ENCODE peak calls at places on chromosome 5, in four cellular contexts. R is astrocyte, F is PC-3, A is SK-N-SH. U is an unnamed sample.

GRCh38 chr5:142931896-142932686 is 161.9 kb downstream of the ARHGAP26 start:
- DNase-seq in R (no peak), F (no peak), A (no peak), U (no peak)

GRCh38 chr5:139492700-139493192 is 10.2 kb upstream of the STING1 start:
- DNase-seq in A (no peak), F (peak; percentile 32), R (peak; percentile 57), U (peak; percentile 66)

GRCh38 chr5:68037541-68037940 is 178.0 kb upstream of the PIK3R1 start:
- DNase-seq in R (no peak), F (no peak), A (no peak), U (peak; percentile 23)

GRCh38 chr5:122341087-122341486 is 29.1 kb downstream of the SNCAIP start:
- DNase-seq in F (no peak), A (no peak), R (no peak), U (no peak)

GRCh38 chr5:93585753-93586385 is 2.8 kb downstream of the NR2F1 start:
- DNase-seq in R (no peak), A (peak; percentile 62), F (no peak), U (peak; percentile 46)

GRCh38 chr5:36894950-36895349 is 18.4 kb downstream of the NIPBL start:
- DNase-seq in F (no peak), R (no peak), A (no peak), U (no peak)

GRCh38 chr5:166083183-166083959 is 2208.1 kb upstream of the WWC1 start:
- DNase-seq in R (no peak), F (no peak), A (no peak), U (no peak)

GRCh38 chr5:180213657-180214207 is 4.7 kb upstream of the RASGEF1C start:
- DNase-seq in A (no peak), F (no peak), R (no peak), U (no peak)

GRCh38 chr5:13780081-13780480 is 164.4 kb downstream of the DNAH5 start:
- DNase-seq in F (no peak), A (no peak), R (no peak), U (no peak)

GRCh38 chr5:64887910-64888309 is 119.2 kb downstream of the CWC27 start:
- DNase-seq in R (no peak), A (no peak), F (no peak), U (no peak)

GRCh38 chr5:78287833-78288232 is 6.7 kb downstream of the AP3B1 start:
- DNase-seq in A (no peak), R (peak; percentile 80), F (peak; percentile 50), U (peak; percentile 89)
- H3K9ac ChIP-seq in A (no peak overlapping the region), R (peak overlapping the region; percentile 11), F (no peak overlapping the region), U (peak overlapping the region; percentile 18)

GRCh38 chr5:150457562-150458240 is 8.2 kb upstream of the RPS14 start:
- DNase-seq in F (no peak), A (no peak), R (no peak), U (no peak)

GRCh38 chr5:150454492-150455229 is 5.1 kb upstream of the RPS14 start:
- DNase-seq in F (no peak), R (no peak), A (no peak), U (no peak)

GRCh38 chr5:150458819-150459557 is 9.4 kb upstream of the RPS14 start:
- DNase-seq in F (peak; percentile 90), A (peak; percentile 93), R (no peak), U (peak; percentile 83)

GRCh38 chr5:150460781-150461180 is 11.2 kb upstream of the RPS14 start:
- DNase-seq in F (no peak), A (no peak), R (no peak), U (no peak)

DNA sequence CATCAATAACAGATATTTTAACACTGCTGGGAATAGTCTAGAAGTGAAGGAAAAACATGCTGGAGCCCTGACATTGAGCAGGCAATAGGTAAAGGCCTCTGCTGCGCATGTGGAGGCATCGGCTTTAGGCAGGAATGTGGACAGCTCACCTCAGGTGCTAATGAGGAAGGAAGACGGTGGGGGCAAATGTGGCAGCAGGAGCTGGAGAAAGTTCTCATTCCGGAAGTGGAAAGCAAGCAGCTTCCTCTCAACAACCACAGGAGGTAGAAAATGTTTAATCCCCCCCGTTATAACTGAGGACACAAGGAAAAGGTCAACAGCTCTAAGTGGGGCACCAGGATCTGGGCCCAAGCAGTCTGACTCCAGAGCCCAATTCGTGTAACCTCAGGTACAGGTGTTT is 7.6 kb upstream of the RPS14 start:
- DNase-seq in F (no peak), R (no peak), A (no peak), U (no peak)
- H3K4me3 ChIP-seq in F (no peak overlapping the region), R (no peak overlapping the region), A (no peak overlapping the region), U (no peak overlapping the region)

DNA sequence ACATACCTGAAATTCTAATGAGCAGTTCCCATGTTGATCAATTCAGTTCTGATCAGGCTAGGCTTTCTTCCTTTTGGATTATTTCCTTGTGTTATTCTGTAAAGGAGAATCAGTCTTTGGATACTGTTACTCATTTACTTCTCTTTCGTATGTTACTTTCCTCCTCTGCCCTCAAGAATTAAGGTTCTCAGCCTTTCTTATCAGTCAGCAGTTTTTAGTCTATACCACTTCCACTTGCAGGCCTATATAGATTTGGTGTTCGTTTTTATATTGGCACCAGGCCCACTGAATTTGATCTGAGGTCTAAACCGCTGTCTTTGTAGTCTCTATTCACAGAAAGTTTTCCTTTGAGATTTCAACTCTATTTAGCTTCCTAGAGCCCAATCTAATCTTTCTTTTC is 62.7 kb downstream of the ERBIN start:
- DNase-seq in F (no peak), A (no peak), R (no peak), U (no peak)
- H3K9ac ChIP-seq in F (no peak overlapping the region), A (no peak overlapping the region), R (no peak overlapping the region), U (no peak overlapping the region)

DNA sequence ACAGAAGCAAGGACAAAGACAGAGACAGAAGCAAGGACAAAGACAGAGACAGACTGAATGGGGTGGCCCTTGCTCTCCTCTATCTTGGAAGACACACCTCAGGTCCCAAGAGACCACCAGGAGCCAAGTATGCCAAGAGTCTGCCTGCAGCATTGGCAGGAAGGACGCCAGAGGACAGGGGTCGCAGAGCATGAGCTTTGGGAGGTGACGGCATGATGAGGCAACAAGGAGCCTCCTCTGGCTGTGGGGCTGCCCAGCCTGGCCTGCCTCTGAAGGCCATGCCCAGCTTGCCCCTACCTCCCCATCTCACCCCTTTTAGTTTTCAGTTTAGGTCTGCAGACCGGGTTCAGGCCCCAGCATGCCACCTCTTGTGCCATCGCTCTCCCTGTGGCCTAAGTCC is 17.6 kb downstream of the PDGFRB start:
- DNase-seq in F (no peak), A (no peak), R (no peak), U (peak; percentile 72)
- H3K4me3 ChIP-seq in F (no peak overlapping the region), A (no peak overlapping the region), R (no peak overlapping the region), U (peak overlapping the region; percentile 52)